ENCODE peak calls at places on chromosomes 11 and 22, in eight cellular contexts. Q is endothelial cell of umbilical vein, N is uterus, X is Peyer's patch, H is A549, C is gastrocnemius medialis, B is body of pancreas, P is suprapubic skin. E is an unnamed sample. For H3K9me3, the result is how much of the 10 kb centered on the place peaks cover.

GRCh38 chr11:70301191-70301590 is 30.7 kb downstream of the PPFIA1 start:
- DNase-seq in N (no peak), Q (no peak), P (no peak), B (no peak), H (no peak), X (no peak), C (no peak), E (no peak)

GRCh38 chr22:24834845-24835570 is 29.0 kb downstream of the SGSM1 start:
- DNase-seq in Q (peak), B (peak), C (no peak), P (no peak), N (no peak), X (no peak), H (no peak), E (peak)

GRCh38 chr11:19844806-19845205 is 132.2 kb downstream of the NAV2 start:
- DNase-seq in N (no peak), C (no peak), H (no peak), Q (peak), P (no peak), B (no peak), X (no peak), E (no peak)

GRCh38 chr11:96123301-96123700 is 199.4 kb upstream of the MTMR2 start:
- DNase-seq in Q (no peak), P (no peak), B (no peak), C (no peak), X (no peak), H (no peak), N (no peak), E (no peak)

GRCh38 chr11:131591051-131591461 is 220.6 kb downstream of the NTM start:
- DNase-seq in N (no peak), Q (no peak), H (no peak), C (no peak), P (no peak), X (no peak), B (no peak), E (no peak)

GRCh38 chr11:98967005-98967404 is 53.7 kb upstream of the CNTN5 start:
- DNase-seq in H (no peak), B (no peak), N (no peak), P (no peak), X (no peak), Q (no peak), C (no peak), E (no peak)

GRCh38 chr11:68870470-68870869 is 28.8 kb upstream of the CPT1A start:
- DNase-seq in Q (peak), P (no peak), B (no peak), X (no peak), N (no peak), H (no peak), C (no peak), E (peak)

GRCh38 chr11:112928136-112928535 is 33.1 kb upstream of the NCAM1 start:
- DNase-seq in P (no peak), Q (no peak), X (no peak), H (no peak), B (no peak), C (no peak), N (no peak), E (no peak)

GRCh38 chr22:17830041-17830961 is 56.0 kb upstream of the BID start:
- DNase-seq in N (peak), B (peak), C (peak), Q (peak), H (peak), P (peak), X (peak), E (peak)

GRCh38 chr11:87260811-87261210 is 223.1 kb downstream of the TMEM135 start:
- DNase-seq in H (no peak), B (no peak), C (no peak), X (no peak), P (no peak), Q (peak), N (no peak), E (no peak)

GRCh38 chr11:19739872-19740271 is 27.2 kb downstream of the NAV2 start:
- DNase-seq in C (no peak), B (no peak), P (no peak), Q (peak), H (no peak), N (peak), X (no peak), E (no peak)

GRCh38 chr22:25448435-25449051 is 115.9 kb upstream of the GRK3 start:
- DNase-seq in C (no peak), X (no peak), H (peak), B (no peak), P (no peak), N (no peak), Q (peak), E (no peak)

GRCh38 chr11:36162909-36163434 is 126.3 kb downstream of the COMMD9 start:
- DNase-seq in B (no peak), C (no peak), P (no peak), Q (peak), H (no peak), X (no peak), N (no peak), E (no peak)

GRCh38 chr22:26429458-26430238 is 588 bp downstream of the ASPHD2 start:
- DNase-seq in C (no peak), Q (no peak), P (no peak), B (no peak), H (no peak), N (no peak), X (peak), E (no peak)

GRCh38 chr11:67379061-67380058 is 6.0 kb upstream of the CLCF1 start:
- DNase-seq in P (no peak), B (no peak), N (peak), Q (no peak), X (no peak), C (no peak), H (peak), E (no peak)

GRCh38 chr11:66315921-66316811 is 678 bp downstream of the CD248 start:
- DNase-seq in X (no peak), Q (no peak), N (no peak), P (no peak), B (no peak), H (no peak), C (no peak), E (peak)

GRCh38 chr11:111963786-111964385 is 26.7 kb downstream of the DIXDC1 start:
- DNase-seq in C (no peak), B (no peak), Q (no peak), P (no peak), N (no peak), X (no peak), H (no peak), E (no peak)

GRCh38 chr11:81246937-81247336 is 1486.7 kb downstream of the FAM181B start:
- DNase-seq in X (no peak), Q (no peak), C (no peak), N (no peak), P (no peak), H (no peak), B (no peak), E (no peak)

GRCh38 chr11:115665345-115665901 is 161.2 kb upstream of the CADM1 start:
- DNase-seq in C (no peak), P (no peak), B (no peak), H (no peak), X (no peak), N (no peak), Q (no peak), E (no peak)

GRCh38 chr11:27460571-27460970 is 12.0 kb downstream of the LGR4 start:
- DNase-seq in N (no peak), H (no peak), B (peak), Q (no peak), C (no peak), P (no peak), X (no peak), E (no peak)

GRCh38 chr11:117881217-117881616 is 4.8 kb upstream of the FXYD6 start:
- DNase-seq in P (no peak), N (no peak), C (no peak), X (no peak), B (no peak), Q (no peak), H (no peak), E (no peak)

GRCh38 chr11:13276454-13276851 is 1.1 kb upstream of the BMAL1 start:
- DNase-seq in N (no peak), P (no peak), C (no peak), H (no peak), X (peak), B (no peak), Q (no peak), E (no peak)

GRCh38 chr11:80182906-80183305 is 742.1 kb upstream of the TENM4 start:
- DNase-seq in P (no peak), Q (no peak), N (no peak), H (no peak), B (no peak), C (no peak), X (no peak), E (no peak)
- H3K9me3 ChIP-seq in P (under half), Q (under half), N (under half), H (under half), B (under half), C (under half), X (under half), E (under half)

DNA sequence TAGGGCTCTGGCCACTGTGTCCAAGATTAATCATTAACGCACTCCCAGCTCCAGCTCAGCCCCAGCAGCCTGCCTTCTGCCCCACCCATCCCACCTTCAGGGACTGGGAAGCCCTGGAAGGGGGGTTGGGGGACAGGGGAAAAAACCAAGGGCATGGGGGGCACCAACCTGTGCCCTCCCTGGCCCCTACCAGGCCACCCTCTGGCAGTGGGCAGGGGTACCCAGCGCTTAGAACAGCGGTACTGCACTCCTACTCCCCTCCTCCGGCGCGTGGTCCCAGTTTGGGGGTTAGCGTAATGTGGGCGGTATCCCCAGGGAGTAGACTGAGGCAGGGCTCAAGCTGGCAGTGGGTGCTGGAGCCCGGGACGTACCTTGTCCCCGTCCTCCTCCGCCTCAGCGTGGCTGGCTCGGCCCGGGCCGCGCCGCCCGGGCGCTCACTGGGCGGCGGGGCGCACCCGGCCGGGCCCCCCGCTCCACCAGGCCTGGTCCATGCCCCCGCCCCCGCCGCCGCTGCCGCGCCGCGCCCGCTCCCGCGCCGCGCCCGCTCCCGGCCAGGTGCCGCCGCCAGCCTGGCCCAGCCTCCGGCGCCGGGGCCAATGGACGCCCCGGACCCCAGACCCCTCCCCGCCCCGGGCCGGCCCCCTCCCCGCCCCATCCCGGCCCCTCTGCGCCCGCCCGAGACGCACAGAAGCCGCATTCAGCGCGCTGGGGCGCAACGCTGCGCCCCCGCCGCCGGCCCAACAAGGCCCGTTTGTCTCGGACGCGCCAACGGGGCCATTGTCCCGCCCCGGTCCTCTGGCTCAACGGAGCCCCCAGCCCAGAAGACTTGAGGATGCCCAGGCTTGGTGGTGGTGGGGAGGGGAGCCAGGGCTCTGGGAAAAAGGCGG is at the start of gene GAL3ST1:
- DNase-seq in Q (no peak), B (peak), X (no peak), C (no peak), N (no peak), P (no peak), H (peak), E (no peak)
- TF ChIP-seq POLR2A in Q (no peak), B (peak), X (peak), C (no peak), N (no peak), P (no peak), H (no peak), E (no peak)

GRCh38 chr22:49242480-49242879 is 585.2 kb downstream of the BRD1 start:
- DNase-seq in Q (no peak), P (no peak), N (no peak), B (no peak), H (no peak), X (no peak), C (no peak), E (no peak)

GRCh38 chr22:49239264-49240015 is 588.2 kb downstream of the BRD1 start:
- DNase-seq in B (no peak), N (no peak), X (no peak), H (no peak), C (no peak), P (peak), Q (no peak), E (peak)

GRCh38 chr22:49240016-49240380 is 587.7 kb downstream of the BRD1 start:
- DNase-seq in C (no peak), B (no peak), P (no peak), H (no peak), X (no peak), N (no peak), Q (no peak), E (peak)

GRCh38 chr22:49241174-49241851 is 586.4 kb downstream of the BRD1 start:
- DNase-seq in Q (no peak), X (no peak), B (no peak), N (no peak), P (peak), H (no peak), C (no peak), E (no peak)

DNA sequence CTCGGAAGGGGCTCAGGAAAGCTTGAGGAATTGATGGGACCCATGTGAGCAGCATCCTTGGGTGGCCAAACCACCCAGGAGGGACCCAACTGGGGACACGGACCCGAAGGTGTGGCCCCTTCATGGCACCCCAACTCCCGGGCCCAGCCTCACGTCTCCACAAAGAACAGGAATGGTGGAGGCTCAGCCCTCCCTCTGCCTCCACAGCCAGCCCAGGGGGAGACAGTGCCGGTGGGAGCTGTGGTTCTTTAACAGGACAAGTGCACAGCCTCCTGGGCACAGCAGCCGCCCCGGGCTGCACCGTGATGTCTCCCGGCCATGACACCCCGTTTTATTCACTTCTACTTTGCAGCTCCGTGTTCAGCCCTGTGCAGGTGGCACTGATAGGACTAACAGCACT is 587.2 kb downstream of the BRD1 start:
- DNase-seq in H (no peak), Q (no peak), B (no peak), P (peak), C (no peak), N (no peak), X (no peak), E (peak)
- H3K9me3 ChIP-seq in H (under half), Q (under half), B (under half), P (under half), C (under half), N (under half), X (under half), E (under half)

DNA sequence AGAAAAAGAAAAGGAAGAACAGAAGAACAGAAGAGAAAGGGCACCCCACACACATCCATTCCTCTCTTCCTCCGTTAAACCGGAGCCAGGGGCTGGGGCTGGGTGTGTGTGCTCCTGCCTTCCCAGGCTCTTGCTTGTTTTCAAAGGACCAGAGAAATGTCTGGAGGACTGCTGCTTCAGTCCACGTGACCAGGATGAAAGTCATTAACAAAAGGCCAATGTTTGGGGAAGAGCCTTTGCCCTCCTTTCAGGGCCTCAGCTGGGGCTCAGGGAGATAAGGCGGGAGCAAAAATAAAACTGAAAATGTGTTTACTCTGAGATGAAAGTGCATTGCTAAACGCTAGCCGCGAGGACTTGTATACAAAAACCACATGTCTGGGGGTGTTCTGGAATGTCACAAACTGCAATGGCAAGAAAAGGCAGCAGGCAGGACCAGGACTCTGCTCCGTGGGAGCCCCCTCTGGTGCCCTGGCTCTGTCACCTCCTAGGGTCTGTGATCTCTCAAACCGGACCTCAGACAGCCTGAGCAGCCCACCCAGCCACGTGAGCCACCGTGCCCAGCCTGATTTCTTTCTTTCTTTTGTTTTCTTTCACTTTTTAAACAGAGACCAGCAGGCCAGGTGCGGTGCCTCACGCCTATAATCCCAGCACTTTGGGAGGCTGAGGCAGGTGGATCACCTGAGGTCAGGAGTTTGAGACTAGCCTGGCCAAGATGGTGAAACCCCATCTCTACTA is 31.6 kb upstream of the MYH9 start:
- DNase-seq in P (no peak), X (peak), H (no peak), C (peak), Q (peak), N (peak), B (no peak), E (no peak)
- TF ChIP-seq POLR2A in P (no peak), X (no peak), H (no peak), C (no peak), Q (no peak), N (peak), B (no peak), E (no peak)

E was measured in spleen.